ENCODE peak calls at places on chromosomes 16 and 17, in eight cellular contexts. One of them, this sample, is unnamed.

GRCh38 chr16:6932871-6933390 is 399.7 kb upstream of the RBFOX1 start:
- DNase-seq in psoas muscle: no peak
- DNase-seq in GM23338: no peak
- DNase-seq in fibroblast of pulmonary artery: no peak
- DNase-seq in WERI-Rb-1: no peak
- DNase-seq in tibial nerve: no peak
- DNase-seq in PC-9: no peak
- DNase-seq in cardiac fibroblast: no peak
- DNase-seq in this sample: no peak

GRCh38 chr16:14409563-14409962 is 220.5 kb downstream of the PARN start:
- DNase-seq in psoas muscle: peak; percentile 55
- DNase-seq in GM23338: no peak
- DNase-seq in fibroblast of pulmonary artery: peak; percentile 88
- DNase-seq in WERI-Rb-1: no peak
- DNase-seq in tibial nerve: peak; percentile 53
- DNase-seq in PC-9: peak; percentile 63
- DNase-seq in cardiac fibroblast: peak; percentile 88
- DNase-seq in this sample: peak; percentile 91

GRCh38 chr16:71328151-71328550 is 30.4 kb upstream of the CALB2 start:
- DNase-seq in psoas muscle: no peak
- DNase-seq in GM23338: no peak
- DNase-seq in fibroblast of pulmonary artery: no peak
- DNase-seq in WERI-Rb-1: no peak
- DNase-seq in tibial nerve: no peak
- DNase-seq in PC-9: no peak
- DNase-seq in cardiac fibroblast: no peak
- DNase-seq in this sample: no peak

GRCh38 chr17:17035920-17036319 is 6.3 kb upstream of the MPRIP start:
- DNase-seq in psoas muscle: peak; percentile 55
- DNase-seq in GM23338: no peak
- DNase-seq in fibroblast of pulmonary artery: no peak
- DNase-seq in WERI-Rb-1: no peak
- DNase-seq in tibial nerve: no peak
- DNase-seq in PC-9: no peak
- DNase-seq in cardiac fibroblast: no peak
- DNase-seq in this sample: no peak

GRCh38 chr16:54033747-54034146 is 252.8 kb downstream of the IRX3 start:
- DNase-seq in psoas muscle: no peak
- DNase-seq in GM23338: no peak
- DNase-seq in fibroblast of pulmonary artery: no peak
- DNase-seq in WERI-Rb-1: no peak
- DNase-seq in tibial nerve: no peak
- DNase-seq in PC-9: no peak
- DNase-seq in cardiac fibroblast: no peak
- DNase-seq in this sample: no peak

GRCh38 chr17:55314061-55314783 is 49.5 kb downstream of the HLF start:
- DNase-seq in psoas muscle: no peak
- DNase-seq in GM23338: no peak
- DNase-seq in fibroblast of pulmonary artery: no peak
- DNase-seq in WERI-Rb-1: no peak
- DNase-seq in tibial nerve: no peak
- DNase-seq in PC-9: no peak
- DNase-seq in cardiac fibroblast: no peak
- DNase-seq in this sample: no peak

GRCh38 chr16:11526921-11527320 is 59.8 kb downstream of the LITAF start:
- DNase-seq in psoas muscle: no peak
- DNase-seq in GM23338: peak; percentile 53
- DNase-seq in fibroblast of pulmonary artery: no peak
- DNase-seq in WERI-Rb-1: no peak
- DNase-seq in tibial nerve: no peak
- DNase-seq in PC-9: no peak
- DNase-seq in cardiac fibroblast: no peak
- DNase-seq in this sample: no peak

GRCh38 chr17:37273419-37274051 is 102.2 kb upstream of the C17orf78 start:
- DNase-seq in psoas muscle: no peak
- DNase-seq in GM23338: peak; percentile 8
- DNase-seq in fibroblast of pulmonary artery: peak; percentile 69
- DNase-seq in WERI-Rb-1: peak; percentile 84
- DNase-seq in tibial nerve: no peak
- DNase-seq in PC-9: no peak
- DNase-seq in cardiac fibroblast: peak; percentile 77
- DNase-seq in this sample: peak; percentile 37

GRCh38 chr16:1678500-1679098 is 520 bp downstream of the JPT2 start:
- DNase-seq in psoas muscle: peak; percentile 39
- DNase-seq in GM23338: peak; percentile 44
- DNase-seq in fibroblast of pulmonary artery: peak; percentile 23
- DNase-seq in WERI-Rb-1: peak; percentile 37
- DNase-seq in tibial nerve: peak; percentile 16
- DNase-seq in PC-9: no peak
- DNase-seq in cardiac fibroblast: peak; percentile 34
- DNase-seq in this sample: no peak

GRCh38 chr17:7178973-7179316 is 225 bp downstream of the ASGR1 start:
- DNase-seq in psoas muscle: no peak
- DNase-seq in GM23338: no peak
- DNase-seq in fibroblast of pulmonary artery: no peak
- DNase-seq in WERI-Rb-1: no peak
- DNase-seq in tibial nerve: no peak
- DNase-seq in PC-9: no peak
- DNase-seq in cardiac fibroblast: no peak
- DNase-seq in this sample: no peak

GRCh38 chr17:9928601-9929341 is 23.7 kb upstream of the RCVRN start:
- DNase-seq in psoas muscle: no peak
- DNase-seq in GM23338: peak; percentile 93
- DNase-seq in fibroblast of pulmonary artery: peak; percentile 73
- DNase-seq in WERI-Rb-1: peak; percentile 78
- DNase-seq in tibial nerve: no peak
- DNase-seq in PC-9: peak; percentile 74
- DNase-seq in cardiac fibroblast: peak; percentile 86
- DNase-seq in this sample: peak; percentile 76

GRCh38 chr16:1355591-1355990 is 3.9 kb downstream of the GNPTG start:
- DNase-seq in psoas muscle: no peak
- DNase-seq in GM23338: no peak
- DNase-seq in fibroblast of pulmonary artery: no peak
- DNase-seq in WERI-Rb-1: no peak
- DNase-seq in tibial nerve: no peak
- DNase-seq in PC-9: no peak
- DNase-seq in cardiac fibroblast: no peak
- DNase-seq in this sample: no peak

GRCh38 chr16:67661101-67661661 is 421 bp downstream of the PARD6A start:
- DNase-seq in psoas muscle: no peak
- DNase-seq in GM23338: peak; percentile 86
- DNase-seq in fibroblast of pulmonary artery: peak; percentile 51
- DNase-seq in WERI-Rb-1: no peak
- DNase-seq in tibial nerve: no peak
- DNase-seq in PC-9: no peak
- DNase-seq in cardiac fibroblast: no peak
- DNase-seq in this sample: peak; percentile 51

GRCh38 chr17:30597776-30598288 is 120.6 kb downstream of the GOSR1 start:
- DNase-seq in psoas muscle: no peak
- DNase-seq in GM23338: no peak
- DNase-seq in fibroblast of pulmonary artery: no peak
- DNase-seq in WERI-Rb-1: no peak
- DNase-seq in tibial nerve: no peak
- DNase-seq in PC-9: no peak
- DNase-seq in cardiac fibroblast: no peak
- DNase-seq in this sample: no peak

GRCh38 chr16:2063861-2064260 is 16.1 kb downstream of the TSC2 start:
- DNase-seq in psoas muscle: no peak
- DNase-seq in GM23338: no peak
- DNase-seq in fibroblast of pulmonary artery: no peak
- DNase-seq in WERI-Rb-1: no peak
- DNase-seq in tibial nerve: no peak
- DNase-seq in PC-9: no peak
- DNase-seq in cardiac fibroblast: no peak
- DNase-seq in this sample: no peak

GRCh38 chr17:27760069-27760885 is 40.1 kb downstream of the NOS2 start:
- DNase-seq in psoas muscle: peak; percentile 63
- DNase-seq in GM23338: peak; percentile 84
- DNase-seq in fibroblast of pulmonary artery: peak; percentile 48
- DNase-seq in WERI-Rb-1: peak; percentile 78
- DNase-seq in tibial nerve: peak; percentile 80
- DNase-seq in PC-9: peak; percentile 63
- DNase-seq in cardiac fibroblast: peak; percentile 45
- DNase-seq in this sample: peak; percentile 15
- H3K4me3 ChIP-seq in psoas muscle: no peak overlapping the region
- H3K4me3 ChIP-seq in GM23338: no peak overlapping the region
- H3K4me3 ChIP-seq in fibroblast of pulmonary artery: no peak overlapping the region
- H3K4me3 ChIP-seq in WERI-Rb-1: no peak overlapping the region
- H3K4me3 ChIP-seq in tibial nerve: no peak overlapping the region
- H3K4me3 ChIP-seq in PC-9: no peak overlapping the region
- H3K4me3 ChIP-seq in cardiac fibroblast: no peak overlapping the region
- H3K4me3 ChIP-seq in this sample: no peak overlapping the region

DNA sequence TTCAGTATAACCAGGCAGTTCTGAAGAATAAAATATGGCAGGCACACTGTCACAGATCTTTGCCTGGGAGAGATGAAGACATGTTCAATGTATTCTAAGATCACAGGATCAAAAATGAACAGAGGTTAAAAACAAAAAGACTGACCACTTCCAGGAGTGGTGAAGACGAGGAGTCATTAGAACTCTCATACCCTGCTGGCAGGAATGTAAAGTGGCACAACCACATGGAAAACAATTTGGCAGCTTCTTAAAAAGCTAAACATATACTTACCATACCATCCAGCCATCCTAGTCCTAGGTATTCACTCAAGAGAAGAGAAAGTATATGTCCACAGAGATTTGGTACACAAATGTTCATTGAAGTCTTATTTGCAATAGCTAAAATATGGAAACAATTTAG is 406.3 kb downstream of the NPIPA8 start:
- DNase-seq in psoas muscle: no peak
- DNase-seq in GM23338: peak; percentile 34
- DNase-seq in fibroblast of pulmonary artery: no peak
- DNase-seq in WERI-Rb-1: no peak
- DNase-seq in tibial nerve: no peak
- DNase-seq in PC-9: no peak
- DNase-seq in cardiac fibroblast: no peak
- DNase-seq in this sample: no peak
- TF ChIP-seq CTCF in psoas muscle: no peak
- TF ChIP-seq CTCF in GM23338: peak; percentile 26
- TF ChIP-seq CTCF in fibroblast of pulmonary artery: no peak
- TF ChIP-seq CTCF in WERI-Rb-1: no peak
- TF ChIP-seq CTCF in tibial nerve: no peak
- TF ChIP-seq CTCF in PC-9: no peak
- TF ChIP-seq CTCF in cardiac fibroblast: no peak
- TF ChIP-seq CTCF in this sample: no peak

GRCh38 chr17:74443516-74444296 is 11.8 kb downstream of the GPRC5C start:
- DNase-seq in psoas muscle: no peak
- DNase-seq in GM23338: no peak
- DNase-seq in fibroblast of pulmonary artery: no peak
- DNase-seq in WERI-Rb-1: no peak
- DNase-seq in tibial nerve: no peak
- DNase-seq in PC-9: no peak
- DNase-seq in cardiac fibroblast: no peak
- DNase-seq in this sample: no peak

GRCh38 chr17:74444406-74444805 is 12.5 kb downstream of the GPRC5C start:
- DNase-seq in psoas muscle: peak; percentile 75
- DNase-seq in GM23338: no peak
- DNase-seq in fibroblast of pulmonary artery: peak; percentile 38
- DNase-seq in WERI-Rb-1: peak; percentile 44
- DNase-seq in tibial nerve: peak; percentile 63
- DNase-seq in PC-9: no peak
- DNase-seq in cardiac fibroblast: peak; percentile 84
- DNase-seq in this sample: no peak

GRCh38 chr17:74441537-74441936 is 9.6 kb downstream of the GPRC5C start:
- DNase-seq in psoas muscle: no peak
- DNase-seq in GM23338: no peak
- DNase-seq in fibroblast of pulmonary artery: no peak
- DNase-seq in WERI-Rb-1: no peak
- DNase-seq in tibial nerve: no peak
- DNase-seq in PC-9: no peak
- DNase-seq in cardiac fibroblast: no peak
- DNase-seq in this sample: no peak

GRCh38 chr17:74442291-74442669 is 10.4 kb downstream of the GPRC5C start:
- DNase-seq in psoas muscle: no peak
- DNase-seq in GM23338: no peak
- DNase-seq in fibroblast of pulmonary artery: no peak
- DNase-seq in WERI-Rb-1: no peak
- DNase-seq in tibial nerve: no peak
- DNase-seq in PC-9: no peak
- DNase-seq in cardiac fibroblast: no peak
- DNase-seq in this sample: no peak

DNA sequence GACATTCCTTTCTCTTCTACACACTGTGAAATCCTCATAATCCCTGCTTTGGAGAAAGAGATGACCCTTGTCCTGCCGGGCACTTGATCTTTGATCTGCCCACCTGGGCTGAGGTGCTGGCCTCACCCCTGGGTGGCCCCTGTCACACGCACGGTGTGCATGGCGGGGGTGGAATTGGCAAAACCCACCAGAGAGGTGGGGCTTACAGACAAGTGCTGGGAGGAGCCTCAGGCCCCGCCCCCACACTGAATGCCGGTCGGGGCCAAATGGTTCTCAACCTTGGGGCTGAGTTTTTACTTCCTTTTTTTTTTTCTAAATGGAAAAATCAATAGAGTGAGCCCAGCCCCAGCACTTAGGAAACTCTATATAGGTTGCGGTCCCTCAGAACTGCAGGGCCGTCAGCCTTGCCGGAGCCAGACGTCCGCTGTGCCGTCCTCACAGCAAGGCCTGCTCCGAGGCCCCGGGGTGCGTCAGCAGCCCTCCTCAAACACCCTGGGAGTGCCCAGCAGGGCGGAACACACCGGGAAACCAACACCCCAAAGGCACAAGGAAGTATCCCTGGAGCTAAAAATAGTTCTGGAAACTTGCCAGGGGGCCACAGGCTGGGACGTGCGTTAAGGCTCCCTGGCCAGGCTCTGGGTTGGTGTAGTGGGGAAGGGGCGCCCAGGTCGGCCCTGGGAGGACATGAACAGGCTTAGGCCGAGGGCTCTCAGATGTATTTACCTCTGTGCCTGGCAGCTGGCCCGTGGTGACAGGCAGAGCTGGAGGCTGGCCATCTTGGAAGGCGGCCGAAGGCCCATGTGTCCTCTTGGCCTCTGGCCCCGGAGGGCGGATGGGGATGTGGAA is 11.0 kb downstream of the GPRC5C start:
- DNase-seq in psoas muscle: peak; percentile 91
- DNase-seq in GM23338: peak; percentile 64
- DNase-seq in fibroblast of pulmonary artery: peak; percentile 63
- DNase-seq in WERI-Rb-1: no peak
- DNase-seq in tibial nerve: peak; percentile 90
- DNase-seq in PC-9: peak; percentile 77
- DNase-seq in cardiac fibroblast: peak; percentile 86
- DNase-seq in this sample: no peak
- H3K4me3 ChIP-seq in psoas muscle: peak overlapping the region; percentile 62
- H3K4me3 ChIP-seq in GM23338: peak overlapping the region; percentile 16
- H3K4me3 ChIP-seq in fibroblast of pulmonary artery: no peak overlapping the region
- H3K4me3 ChIP-seq in WERI-Rb-1: no peak overlapping the region
- H3K4me3 ChIP-seq in tibial nerve: no peak overlapping the region
- H3K4me3 ChIP-seq in PC-9: peak overlapping the region; percentile 25
- H3K4me3 ChIP-seq in cardiac fibroblast: no peak overlapping the region
- H3K4me3 ChIP-seq in this sample: no peak overlapping the region

DNA sequence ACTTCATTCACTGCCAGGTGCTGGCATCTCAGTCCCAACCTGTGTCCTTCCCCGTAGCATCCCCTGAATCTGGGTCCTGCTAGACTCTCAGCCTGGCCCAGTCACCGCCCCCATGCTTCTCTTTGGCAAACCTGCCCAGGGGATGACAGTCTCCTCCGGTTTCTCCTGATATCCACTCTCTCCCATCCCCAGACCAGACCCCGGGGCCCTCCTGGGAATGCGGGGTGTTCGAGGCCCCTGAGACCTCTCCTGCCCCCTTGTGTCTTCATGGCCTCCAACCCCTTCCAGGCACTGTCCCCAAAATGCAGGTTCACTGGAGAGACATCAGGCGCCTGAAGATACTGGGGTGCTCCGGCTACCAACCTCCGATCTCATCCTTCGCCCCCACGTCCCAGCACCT is 544 bp downstream of the STX1B start:
- DNase-seq in psoas muscle: no peak
- DNase-seq in GM23338: peak; percentile 71
- DNase-seq in fibroblast of pulmonary artery: no peak
- DNase-seq in WERI-Rb-1: no peak
- DNase-seq in tibial nerve: no peak
- DNase-seq in PC-9: no peak
- DNase-seq in cardiac fibroblast: no peak
- DNase-seq in this sample: no peak
- TF ChIP-seq CTCF in psoas muscle: no peak
- TF ChIP-seq CTCF in GM23338: peak; percentile 47
- TF ChIP-seq CTCF in fibroblast of pulmonary artery: no peak
- TF ChIP-seq CTCF in WERI-Rb-1: peak; percentile 13
- TF ChIP-seq CTCF in tibial nerve: no peak
- TF ChIP-seq CTCF in PC-9: no peak
- TF ChIP-seq CTCF in cardiac fibroblast: no peak
- TF ChIP-seq CTCF in this sample: peak; percentile 10

This sample was measured in astrocyte of the spinal cord.